ENCODE peak calls at places on chromosomes 4 and X, in four cellular contexts. M is GM12891, K is K562, R is GM12878. L is an unnamed sample.

GRCh38 chr4:5125326-5125725 is 74.0 kb downstream of the STK32B start:
- DNase-seq in R (no peak), K (no peak), M (no peak), L (no peak)

GRCh38 chrX:17550011-17550410 is 175.0 kb downstream of the NHS start:
- DNase-seq in K (no peak), M (no peak), R (no peak), L (no peak)

GRCh38 chrX:28847423-28847822 is 260.2 kb downstream of the IL1RAPL1 start:
- DNase-seq in K (no peak), M (no peak), R (no peak), L (no peak)

GRCh38 chrX:55011294-55011693 is 11.1 kb downstream of the APEX2 start:
- DNase-seq in M (no peak), K (no peak), R (no peak), L (no peak)

GRCh38 chrX:34631826-34632225 is 25.3 kb downstream of the TMEM47 start:
- DNase-seq in K (no peak), R (no peak), M (no peak), L (no peak)

GRCh38 chr4:42543126-42543525 is 113.8 kb downstream of the ATP8A1 start:
- DNase-seq in R (no peak), K (no peak), M (no peak), L (no peak)

GRCh38 chr4:156390599-156391296 is 437.1 kb upstream of the CTSO start:
- DNase-seq in M (no peak), K (no peak), R (no peak), L (no peak)

GRCh38 chr4:20618010-20618409 is 82.2 kb upstream of the PACRGL start:
- DNase-seq in K (no peak), R (no peak), M (no peak), L (no peak)

GRCh38 chr4:142420461-142421095 is 425.5 kb downstream of the INPP4B start:
- DNase-seq in R (no peak), M (no peak), K (no peak), L (no peak)

GRCh38 chr4:186104895-186105720 is 604 bp downstream of the FAM149A start:
- DNase-seq in M (peak), K (no peak), R (no peak), L (no peak)

GRCh38 chrX:150569155-150569477 is 695 bp downstream of the MTM1 start:
- DNase-seq in M (no peak), K (no peak), R (no peak), L (peak)

GRCh38 chrX:133939655-133940054 is 45.7 kb downstream of the GPC3 start:
- DNase-seq in M (no peak), K (no peak), R (no peak), L (no peak)

GRCh38 chrX:136620780-136621179 is 27.2 kb upstream of the CD40LG start:
- DNase-seq in K (no peak), M (no peak), R (no peak), L (no peak)

DNA sequence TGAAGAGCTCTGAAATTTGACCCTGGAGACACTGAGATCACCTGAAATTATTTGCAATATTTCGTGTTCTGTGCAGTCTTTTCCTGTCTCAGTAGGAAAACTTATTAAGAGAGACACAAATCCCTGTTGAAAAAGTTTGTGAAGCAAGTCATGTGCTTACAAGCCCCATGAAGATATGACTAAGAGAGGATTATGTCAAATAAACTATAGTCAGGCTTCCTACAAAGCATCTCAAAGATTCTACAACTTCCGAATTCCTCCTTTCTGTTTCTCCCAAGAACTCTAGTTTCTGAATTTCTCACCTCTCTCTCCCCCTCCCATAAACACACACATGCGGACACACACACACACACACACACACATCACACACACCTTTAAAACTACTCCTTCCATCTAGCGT is 230.8 kb downstream of the HS3ST1 start:
- DNase-seq in K (no peak), M (no peak), R (no peak), L (no peak)
- TF ChIP-seq SPI1 in K (no peak), M (no peak), R (no peak), L (no peak)

GRCh38 chr4:105607876-105608275 is 55.5 kb downstream of the ARHGEF38 start:
- DNase-seq in M (no peak), K (no peak), R (no peak), L (no peak)

GRCh38 chr4:105613326-105613725 is 60.9 kb downstream of the ARHGEF38 start:
- DNase-seq in R (no peak), M (no peak), K (no peak), L (no peak)
- TF ChIP-seq SPI1 in R (no peak), M (no peak), K (no peak), L (no peak)

DNA sequence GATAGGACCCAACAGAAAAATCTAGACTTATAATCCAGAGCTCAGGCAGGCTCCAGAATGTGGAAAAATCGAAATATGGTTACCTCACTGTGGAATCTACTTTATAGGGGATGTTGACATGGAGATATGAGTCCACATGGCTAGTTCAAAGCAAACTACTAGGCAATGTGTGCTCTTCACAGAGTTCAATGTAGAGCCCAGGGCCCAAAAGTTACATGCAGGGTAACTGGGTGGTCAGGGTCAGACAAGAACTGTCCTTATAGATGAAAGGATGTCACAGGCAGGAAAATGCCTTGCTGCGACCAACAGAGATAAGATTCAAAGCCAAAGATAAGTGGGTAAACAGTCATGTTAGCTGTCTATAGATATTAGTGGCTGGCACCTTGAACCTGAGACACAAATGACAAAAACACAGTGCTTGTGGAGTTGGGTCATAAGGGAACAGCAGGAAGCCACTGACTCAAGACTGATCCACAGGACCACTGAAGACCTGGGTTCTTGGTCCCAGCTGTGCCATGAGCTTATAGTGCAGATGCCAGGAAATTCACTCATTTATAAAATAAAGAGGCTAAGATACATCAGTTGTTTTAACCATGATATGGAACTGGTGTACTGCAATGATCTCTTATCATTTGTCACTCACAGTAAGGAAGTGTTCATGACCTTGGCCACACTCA is 101.7 kb upstream of the MBNL3 start:
- DNase-seq in R (no peak), K (no peak), M (no peak), L (no peak)
- TF ChIP-seq SPI1 in R (no peak), K (no peak), M (no peak), L (no peak)

GRCh38 chrX:627995-628394 is 2.6 kb upstream of the SHOX start:
- DNase-seq in K (no peak), M (no peak), R (no peak), L (no peak)

GRCh38 chrX:629230-630006 is 1.2 kb upstream of the SHOX start:
- DNase-seq in M (no peak), R (no peak), K (no peak), L (no peak)

GRCh38 chrX:625137-625691 is 5.4 kb upstream of the SHOX start:
- DNase-seq in R (no peak), M (no peak), K (no peak), L (no peak)

GRCh38 chrX:627510-627964 is 3.1 kb upstream of the SHOX start:
- DNase-seq in R (no peak), M (no peak), K (no peak), L (no peak)

GRCh38 chrX:626745-627509 is 3.7 kb upstream of the SHOX start:
- DNase-seq in R (no peak), K (no peak), M (no peak), L (no peak)
- TF ChIP-seq SPI1 in R (no peak), K (no peak), M (no peak), L (no peak)

GRCh38 chr4:124386163-124386562 is 326.4 kb downstream of the ANKRD50 start:
- DNase-seq in R (no peak), M (no peak), K (no peak), L (no peak)

GRCh38 chr4:124386648-124387047 is 325.9 kb downstream of the ANKRD50 start:
- DNase-seq in M (no peak), R (no peak), K (no peak), L (no peak)

GRCh38 chr4:124389591-124389990 is 322.9 kb downstream of the ANKRD50 start:
- DNase-seq in R (no peak), K (no peak), M (no peak), L (no peak)
- TF ChIP-seq SPI1 in R (no peak), K (no peak), M (no peak), L (no peak)

GRCh38 chrX:98338544-98338943 is 1454.8 kb downstream of the RPA4 start:
- DNase-seq in M (no peak), K (no peak), R (no peak), L (no peak)
- TF ChIP-seq SPI1 in M (no peak), K (no peak), R (no peak), L (no peak)